ENCODE peak calls at places on chromosomes 12 and 14, in six cellular contexts. Z is pancreas; H is heart right ventricle; R is tibial artery; E is left ventricle myocardium inferior; D is naive thymus-derived CD4-positive, alpha-beta T cell. O is an unnamed sample. For H3K9me3, the result is how much of the 10 kb centered on the place peaks cover.

GRCh38 chr12:104522985-104523719 is 66.4 kb downstream of the CHST11 start:
- DNase-seq in H (no peak), E (no peak), Z (no peak), D (no peak), R (no peak), O (no peak)

GRCh38 chr12:86376052-86376451 is 119.9 kb upstream of the MGAT4C start:
- DNase-seq in E (peak), D (no peak), H (peak), Z (no peak), R (no peak), O (no peak)

GRCh38 chr14:75294649-75295033 is 16.0 kb downstream of the FOS start:
- DNase-seq in D (no peak), H (no peak), R (no peak), E (no peak), Z (no peak), O (peak)

GRCh38 chr14:73240816-73241480 is 3.6 kb downstream of the PAPLN start:
- DNase-seq in E (no peak), Z (no peak), R (peak), H (no peak), D (no peak), O (no peak)

GRCh38 chr14:99731536-99732435 is 47.7 kb downstream of the CYP46A1 start:
- DNase-seq in D (no peak), E (peak), Z (peak), R (no peak), H (peak), O (peak)

GRCh38 chr14:102540310-102541028 is 30.9 kb upstream of the ANKRD9 start:
- DNase-seq in E (no peak), H (no peak), Z (no peak), D (no peak), R (no peak), O (peak)

GRCh38 chr12:25859976-25860375 is 98.5 kb upstream of the RASSF8 start:
- DNase-seq in Z (no peak), D (peak), H (no peak), E (no peak), R (no peak), O (no peak)

GRCh38 chr14:104393898-104394605 is 185.5 kb upstream of the C14orf180 start:
- DNase-seq in E (peak), D (peak), H (peak), Z (no peak), R (peak), O (peak)

GRCh38 chr14:54356172-54356571 is 40.6 kb upstream of the CDKN3 start:
- DNase-seq in R (no peak), E (no peak), D (no peak), Z (no peak), H (no peak), O (no peak)

GRCh38 chr14:64707661-64708060 is 3.4 kb downstream of the PLEKHG3 start:
- DNase-seq in H (no peak), E (no peak), R (peak), D (no peak), Z (no peak), O (peak)

GRCh38 chr14:81591266-81591665 is 57.6 kb upstream of the SEL1L start:
- DNase-seq in R (no peak), E (no peak), D (no peak), H (no peak), Z (no peak), O (no peak)

GRCh38 chr12:19894049-19894448 is 454.8 kb downstream of the AEBP2 start:
- DNase-seq in R (no peak), E (no peak), D (no peak), H (no peak), Z (no peak), O (no peak)

GRCh38 chr14:91230363-91231035 is 14.0 kb downstream of the GPR68 start:
- DNase-seq in E (no peak), R (no peak), D (no peak), H (no peak), Z (no peak), O (no peak)

GRCh38 chr12:104478396-104479140 is 21.8 kb downstream of the CHST11 start:
- DNase-seq in D (no peak), H (no peak), R (no peak), Z (no peak), E (no peak), O (no peak)

GRCh38 chr12:109178532-109178931 is 62.1 kb downstream of the ACACB start:
- DNase-seq in H (no peak), Z (no peak), E (no peak), D (no peak), R (no peak), O (no peak)

GRCh38 chr12:52285851-52286530 is 5.3 kb downstream of the KRT81 start:
- DNase-seq in Z (no peak), H (no peak), D (no peak), E (no peak), R (no peak), O (no peak)

GRCh38 chr14:62431496-62431895 is 613.8 kb downstream of the KCNH5 start:
- DNase-seq in R (no peak), E (no peak), H (no peak), D (no peak), Z (no peak), O (no peak)

GRCh38 chr12:34395056-34396005 is 373.0 kb downstream of the ALG10 start:
- DNase-seq in Z (peak), R (no peak), H (peak), E (peak), D (no peak), O (peak)

GRCh38 chr12:93167841-93168492 is 209.8 kb upstream of the NUDT4 start:
- DNase-seq in R (no peak), Z (no peak), H (no peak), E (no peak), D (no peak), O (peak)

GRCh38 chr12:85156569-85156968 is 120.4 kb downstream of the LRRIQ1 start:
- DNase-seq in H (no peak), E (no peak), D (no peak), Z (no peak), R (no peak), O (no peak)

GRCh38 chr14:104281768-104282301 is 143.4 kb downstream of the KIF26A start:
- DNase-seq in Z (no peak), E (peak), H (no peak), D (no peak), R (no peak), O (peak)

GRCh38 chr14:57066887-57067513 is 201.7 kb downstream of the EXOC5 start:
- DNase-seq in D (no peak), R (no peak), H (no peak), E (no peak), Z (peak), O (peak)

GRCh38 chr12:112676526-112676925 is 115.0 kb upstream of the RPH3A start:
- DNase-seq in E (no peak), D (no peak), Z (no peak), R (no peak), H (no peak), O (no peak)

GRCh38 chr14:91377700-91378652 is 39.6 kb downstream of the CCDC88C start:
- DNase-seq in R (no peak), E (no peak), Z (no peak), D (no peak), H (no peak), O (no peak)

GRCh38 chr12:6089041-6089823 is 35.2 kb downstream of the VWF start:
- DNase-seq in D (no peak), H (no peak), Z (no peak), E (no peak), R (peak), O (no peak)

GRCh38 chr14:69933623-69934275 is 54.5 kb downstream of the SMOC1 start:
- DNase-seq in H (no peak), R (no peak), Z (no peak), E (no peak), D (no peak), O (no peak)

GRCh38 chr14:105056303-105056831 is 8.9 kb downstream of the GPR132 start:
- DNase-seq in D (peak), H (no peak), E (no peak), R (no peak), Z (no peak), O (peak)

GRCh38 chr14:83825836-83826235 is 1704.1 kb upstream of the FLRT2 start:
- DNase-seq in Z (no peak), H (no peak), E (no peak), D (no peak), R (no peak), O (no peak)

DNA sequence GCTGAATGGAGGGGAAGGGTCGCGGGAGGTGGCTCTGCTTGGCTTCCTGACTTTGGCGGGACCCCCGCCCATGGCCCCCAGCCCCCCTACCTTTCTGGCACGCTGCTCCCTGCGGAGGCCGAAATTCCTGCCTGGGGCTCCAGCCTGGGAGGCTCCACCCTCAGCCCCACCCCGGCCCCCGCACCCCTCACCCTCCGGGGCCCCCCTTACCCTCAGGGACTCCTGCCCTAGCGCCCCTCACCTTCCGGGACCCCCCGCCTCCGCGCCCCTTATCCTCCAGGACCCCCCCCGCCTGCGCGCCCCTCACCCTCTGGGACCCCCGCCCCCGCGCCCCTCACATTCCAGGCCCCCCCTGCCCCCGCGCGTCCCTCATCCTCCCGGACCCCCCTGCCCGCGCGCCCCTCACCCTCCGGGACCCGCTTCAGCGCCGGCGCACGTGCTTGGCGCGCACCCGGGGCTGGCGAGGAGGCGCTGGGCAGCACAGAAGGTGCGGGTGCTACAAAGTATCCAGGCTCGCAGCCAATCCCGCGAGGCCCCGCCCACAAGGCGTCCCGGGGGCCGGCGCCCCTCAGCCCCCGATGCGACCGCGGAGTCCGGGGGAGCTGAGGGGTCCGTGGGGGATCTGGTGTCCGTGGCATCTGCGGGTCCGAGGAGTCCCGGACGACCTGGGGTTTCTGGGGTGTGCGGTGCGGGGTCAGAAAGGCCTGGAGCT is at the start of gene ANHX:
- DNase-seq in H (no peak), Z (no peak), D (no peak), R (no peak), E (no peak), O (peak)
- H3K9me3 ChIP-seq in H (under half), Z (under half), D (under half), R (under half), E (under half), O (under half)

DNA sequence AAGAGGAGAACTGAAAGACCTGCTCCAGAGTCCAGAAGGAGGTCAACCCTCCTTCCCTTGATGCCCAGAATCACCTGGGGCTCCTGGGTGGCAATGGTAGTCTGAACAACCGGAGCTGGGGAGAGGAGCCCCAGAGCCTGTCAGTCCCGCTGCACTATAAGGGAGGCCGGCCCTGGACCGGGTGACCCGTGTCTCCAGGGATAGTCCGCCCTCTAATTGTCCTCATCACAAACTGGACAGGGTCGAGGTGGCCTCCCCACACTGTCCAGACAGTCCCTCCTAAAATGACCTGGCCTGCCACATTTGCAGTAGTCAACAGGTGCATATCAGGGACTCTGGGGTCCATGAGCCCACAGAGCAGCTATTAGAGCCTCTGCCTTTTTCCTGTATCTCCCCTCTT is 43.2 kb downstream of the HSD17B6 start:
- DNase-seq in Z (no peak), D (no peak), E (no peak), H (no peak), R (no peak), O (no peak)
- H3K9me3 ChIP-seq in Z (under half), D (under half), E (under half), H (under half), R (under half), O (under half)

GRCh38 chr12:13443028-13443427 is 246.5 kb downstream of the EMP1 start:
- DNase-seq in Z (no peak), E (no peak), H (no peak), R (no peak), D (no peak), O (no peak)
- H3K9me3 ChIP-seq in Z (under half), E (under half), H (under half), R (under half), D (under half), O (under half)

GRCh38 chr12:133107121-133107520 is 23.0 kb downstream of the ZNF891 start:
- DNase-seq in D (no peak), R (no peak), H (no peak), E (no peak), Z (no peak), O (no peak)
- H3K9me3 ChIP-seq in D (half or more), R (half or more), H (half or more), E (half or more), Z (under half), O (half or more)